ENCODE peak calls at places on chromosome X, in nine cellular contexts. O is fibroblast of lung, K is A549, S is PC-3, B is SK-N-SH, G is thoracic aorta, N is tibial artery, U is body of pancreas, T is cardiac muscle cell. M is an unnamed sample.

GRCh38 chrX:41192880-41193279 is 107.6 kb downstream of the USP9X start:
- DNase-seq in S (no peak), B (no peak), G (no peak), O (no peak), N (no peak), T (no peak), K (no peak), U (no peak), M (no peak)

GRCh38 chrX:14344172-14344940 is 185.0 kb upstream of the GLRA2 start:
- DNase-seq in U (no peak), K (no peak), T (no peak), B (no peak), S (no peak), G (no peak), N (no peak), O (no peak), M (no peak)

GRCh38 chrX:69919749-69920148 is 130.0 kb downstream of the AWAT2 start:
- DNase-seq in T (peak; percentile 60), S (no peak), U (no peak), B (no peak), N (no peak), K (no peak), O (no peak), G (no peak), M (no peak)

GRCh38 chrX:1109580-1110119 is 102.8 kb downstream of the CRLF2 start:
- DNase-seq in K (no peak), B (no peak), T (no peak), N (no peak), G (no peak), O (no peak), U (no peak), S (no peak), M (no peak)

GRCh38 chrX:119145241-119145653 is 17.6 kb upstream of the KIAA1210 start:
- DNase-seq in G (no peak), S (peak; percentile 62), N (no peak), U (no peak), T (peak; percentile 34), O (peak; percentile 2), B (no peak), K (peak; percentile 20), M (no peak)

GRCh38 chrX:116526010-116526409 is 63.2 kb upstream of the CT83 start:
- DNase-seq in N (no peak), T (no peak), O (no peak), B (no peak), U (no peak), G (no peak), K (no peak), S (no peak), M (no peak)

GRCh38 chrX:108261541-108262218 is 170.1 kb downstream of the ATG4A start:
- DNase-seq in B (no peak), G (no peak), S (peak; percentile 83), K (no peak), T (peak; percentile 83), N (no peak), U (no peak), O (peak; percentile 92), M (no peak)

GRCh38 chrX:119871599-119872395 is at the start of the genes NDUFA1 and RNF113A:
- DNase-seq in U (peak; percentile 88), B (peak; percentile 77), T (peak; percentile 88), G (peak; percentile 11), O (peak; percentile 85), K (peak; percentile 82), S (peak; percentile 91), N (peak; percentile 89), M (peak; percentile 94)

GRCh38 chrX:29308726-29309125 is 721.5 kb downstream of the IL1RAPL1 start:
- DNase-seq in T (no peak), S (no peak), U (no peak), N (no peak), O (no peak), G (no peak), K (no peak), B (no peak), M (no peak)

GRCh38 chrX:55011294-55011693 is 11.1 kb downstream of the APEX2 start:
- DNase-seq in U (no peak), B (peak; percentile 39), O (peak; percentile 5), K (no peak), G (no peak), S (peak; percentile 42), T (no peak), N (no peak), M (no peak)

GRCh38 chrX:24479924-24480722 is 15.0 kb downstream of the PDK3 start:
- DNase-seq in B (no peak), U (peak; percentile 40), G (no peak), N (no peak), S (peak; percentile 22), O (peak; percentile 13), T (no peak), K (no peak), M (no peak)

GRCh38 chrX:14899607-14900006 is 26.4 kb downstream of the MOSPD2 start:
- DNase-seq in K (peak; percentile 1), B (no peak), T (peak; percentile 49), S (peak; percentile 46), O (peak; percentile 47), G (no peak), N (no peak), U (no peak), M (no peak)

GRCh38 chrX:153967536-153968214 is 3.9 kb downstream of the HCFC1 start:
- DNase-seq in T (no peak), N (no peak), S (no peak), G (no peak), B (no peak), U (no peak), O (no peak), K (no peak), M (no peak)
- H3K4me1 ChIP-seq in T (no peaks in the 10 kb centered on the region), N (peaks cover 43% of the 10 kb centered on the region), S (peaks cover 17% of the 10 kb centered on the region), G (peaks cover 38% of the 10 kb centered on the region), B (peaks cover 35% of the 10 kb centered on the region), U (peaks cover 49% of the 10 kb centered on the region), O (peaks cover 17% of the 10 kb centered on the region), K (peaks cover 18% of the 10 kb centered on the region), M (peaks cover 49% of the 10 kb centered on the region)

GRCh38 chrX:38224160-38224559 is 3.5 kb upstream of the SRPX start:
- DNase-seq in U (no peak), T (no peak), B (no peak), G (no peak), N (no peak), S (no peak), O (no peak), K (no peak), M (no peak)

GRCh38 chrX:38221391-38221929 is 789 bp upstream of the SRPX start:
- DNase-seq in N (no peak), K (no peak), O (peak; percentile 40), U (no peak), S (no peak), T (peak; percentile 51), G (no peak), B (no peak), M (no peak)

GRCh38 chrX:38216642-38217041 is 4.0 kb downstream of the SRPX start:
- DNase-seq in T (no peak), S (no peak), B (no peak), G (no peak), K (no peak), U (no peak), O (no peak), N (no peak), M (no peak)

GRCh38 chrX:38220936-38221386 is 290 bp upstream of the SRPX start:
- DNase-seq in B (no peak), U (no peak), S (no peak), G (no peak), K (no peak), N (no peak), T (peak; percentile 79), O (peak; percentile 63), M (no peak)

DNA sequence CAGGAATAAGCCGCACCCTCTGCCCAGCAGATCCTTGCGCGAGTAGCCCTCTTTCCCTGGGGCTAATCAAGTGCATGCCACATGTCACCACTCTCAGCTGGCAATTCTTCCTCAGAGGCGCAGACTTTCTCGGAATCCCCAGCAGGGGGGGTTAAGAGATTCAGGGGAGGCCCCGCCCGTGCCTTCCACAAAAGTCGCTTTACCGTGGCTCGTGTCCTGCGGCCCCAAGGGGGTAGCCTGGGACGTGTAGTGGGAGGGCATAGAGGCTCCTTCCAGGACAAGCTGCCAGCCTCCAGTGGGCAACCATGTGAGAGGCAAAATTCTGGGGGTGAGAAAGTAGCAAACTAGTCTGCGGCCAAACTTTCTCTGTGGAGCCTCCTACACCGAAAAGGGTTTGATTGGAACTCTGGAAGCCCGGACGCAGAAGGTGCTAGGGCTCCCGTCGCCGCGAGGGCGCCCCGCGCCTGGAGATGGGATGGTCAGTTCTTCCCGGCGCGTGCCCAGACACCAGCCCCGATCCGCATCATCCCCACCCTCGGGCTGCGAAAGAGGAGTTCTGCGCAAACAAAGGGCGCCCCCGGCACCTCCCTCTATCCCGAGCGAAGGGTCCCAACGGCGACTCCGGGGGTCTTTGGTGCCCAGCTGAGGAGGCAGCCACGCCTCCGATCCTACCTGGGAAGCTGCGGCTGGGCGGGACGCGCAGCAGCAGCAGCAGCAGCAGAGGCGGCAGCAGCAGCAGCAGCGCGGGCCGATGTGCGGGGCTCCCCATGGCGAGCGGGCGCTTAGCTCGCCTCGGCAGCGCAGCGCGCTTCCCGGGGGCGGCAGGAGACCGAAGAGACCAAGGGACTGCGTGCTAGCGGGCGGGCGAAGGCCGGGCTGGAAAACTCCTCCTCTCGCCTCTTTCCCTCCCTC is at the start of gene SRPX:
- DNase-seq in G (no peak), K (peak; percentile 21), N (peak; percentile 73), B (peak; percentile 53), T (peak; percentile 66), O (peak; percentile 67), S (peak; percentile 69), U (no peak), M (no peak)
- TF ChIP-seq CTCF in G (peak; percentile 16), K (no peak), N (peak; percentile 26), B (peak; percentile 43), T (peak; percentile 36), O (peak; percentile 31), S (peak; percentile 56), U (no peak), M (no peak)

GRCh38 chrX:19760345-19760744 is 127.1 kb downstream of the SH3KBP1 start:
- DNase-seq in K (no peak), B (peak; percentile 12), T (no peak), N (no peak), G (no peak), S (no peak), O (no peak), U (no peak), M (no peak)

GRCh38 chrX:19760841-19761512 is 126.4 kb downstream of the SH3KBP1 start:
- DNase-seq in N (no peak), S (no peak), B (no peak), O (no peak), U (no peak), G (no peak), K (no peak), T (no peak), M (no peak)

GRCh38 chrX:19765628-19766027 is 121.8 kb downstream of the SH3KBP1 start:
- DNase-seq in O (no peak), T (no peak), G (no peak), K (no peak), U (no peak), S (no peak), N (no peak), B (no peak), M (no peak)

GRCh38 chrX:19758536-19758935 is 128.9 kb downstream of the SH3KBP1 start:
- DNase-seq in T (no peak), O (no peak), U (no peak), B (no peak), S (peak; percentile 37), K (no peak), G (no peak), N (no peak), M (no peak)

GRCh38 chrX:19761554-19762295 is 125.7 kb downstream of the SH3KBP1 start:
- DNase-seq in S (no peak), B (no peak), T (no peak), U (no peak), K (no peak), N (no peak), O (no peak), G (no peak), M (no peak)
- H3K4me1 ChIP-seq in S (peaks cover 25% of the 10 kb centered on the region), B (no peaks in the 10 kb centered on the region), T (no peaks in the 10 kb centered on the region), U (no peaks in the 10 kb centered on the region), K (peaks cover 13% of the 10 kb centered on the region), N (no peaks in the 10 kb centered on the region), O (no peaks in the 10 kb centered on the region), G (peaks cover 11% of the 10 kb centered on the region), M (peaks cover 15% of the 10 kb centered on the region)

GRCh38 chrX:12709047-12709446 is 82.2 kb upstream of the PRPS2 start:
- DNase-seq in T (no peak), K (no peak), S (peak; percentile 74), G (no peak), U (no peak), B (no peak), O (no peak), N (no peak), M (no peak)
- TF ChIP-seq CTCF in T (no peak), K (no peak), S (peak; percentile 69), G (no peak), U (no peak), B (no peak), O (no peak), N (no peak), M (no peak)